ENCODE peak calls at places on chromosomes 5 and 9, in four cellular contexts. D is NCI-H460, V is cardiac muscle cell, K is HTR-8/SVneo. I is an unnamed sample.

GRCh38 chr5:148393390-148393741 is 9.6 kb downstream of the FBXO38 start:
- DNase-seq in D (no peak), V (no peak), K (no peak), I (no peak)

GRCh38 chr5:140005145-140005591 is 37.9 kb downstream of the NRG2 start:
- DNase-seq in D (no peak), V (no peak), K (no peak), I (no peak)

GRCh38 chr9:28915256-28915930 is 1342.1 kb upstream of the C9orf72 start:
- DNase-seq in D (peak; percentile 38), V (no peak), K (no peak), I (no peak)

GRCh38 chr9:126367646-126368419 is 41.2 kb downstream of the MVB12B start:
- DNase-seq in D (no peak), V (no peak), K (no peak), I (no peak)

GRCh38 chr9:127021664-127022337 is 100.6 kb downstream of the ANGPTL2 start:
- DNase-seq in D (no peak), V (peak; percentile 73), K (no peak), I (peak; percentile 37)

GRCh38 chr5:14153932-14154646 is 10.9 kb downstream of the TRIO start:
- DNase-seq in D (peak; percentile 49), V (peak; percentile 70), K (peak; percentile 75), I (no peak)

GRCh38 chr5:146877783-146878470 is 630 bp downstream of the PPP2R2B start:
- DNase-seq in D (no peak), V (peak; percentile 63), K (peak; percentile 26), I (no peak)

GRCh38 chr5:78746990-78747389 is 98.4 kb upstream of the LHFPL2 start:
- DNase-seq in D (no peak), V (no peak), K (no peak), I (no peak)

GRCh38 chr9:116015855-116016254 is 137.7 kb upstream of the PAPPA start:
- DNase-seq in D (no peak), V (no peak), K (no peak), I (no peak)

I was measured in SK-N-MC.